ENCODE peak calls at places on chromosomes 2 and 18, in seven cellular contexts. I is PC-3; T is endodermal cell; Y is iPS DF 6.9; W is pancreas; Q is CD4-positive, alpha-beta T cell; B is psoas muscle. L is an unnamed sample.

GRCh38 chr2:10028988-10029874 is 14.1 kb upstream of the KLF11 start:
- DNase-seq in I (no peak), T (peak), Y (no peak), W (no peak), Q (peak), B (peak), L (no peak)

GRCh38 chr2:236525416-236525997 is 44.1 kb upstream of the ACKR3 start:
- DNase-seq in I (no peak), T (no peak), Y (no peak), W (no peak), Q (no peak), B (no peak), L (no peak)

GRCh38 chr2:203804070-203804469 is 63.5 kb upstream of the CTLA4 start:
- DNase-seq in I (no peak), T (no peak), Y (no peak), W (no peak), Q (no peak), B (no peak), L (no peak)

GRCh38 chr2:130949954-130950353 is 113.2 kb downstream of the ARHGEF4 start:
- DNase-seq in I (peak), T (no peak), Y (no peak), W (no peak), Q (no peak), B (no peak), L (no peak)

GRCh38 chr18:46278481-46279465 is 174.6 kb downstream of the HAUS1 start:
- DNase-seq in I (peak), T (no peak), Y (no peak), W (no peak), Q (no peak), B (no peak), L (no peak)

GRCh38 chr18:54261894-54262293 is 7.4 kb upstream of the POLI start:
- DNase-seq in I (no peak), T (no peak), Y (no peak), W (no peak), Q (no peak), B (no peak), L (no peak)

GRCh38 chr2:422676-423435 is 135.0 kb upstream of the ALKAL2 start:
- DNase-seq in I (no peak), T (peak), Y (no peak), W (no peak), Q (no peak), B (no peak), L (no peak)

GRCh38 chr18:56565059-56565458 is 73.3 kb downstream of the TXNL1 start:
- DNase-seq in I (no peak), T (no peak), Y (no peak), W (no peak), Q (no peak), B (no peak), L (no peak)

GRCh38 chr2:159035790-159036411 is 67.5 kb downstream of the TANC1 start:
- DNase-seq in I (peak), T (peak), Y (peak), W (peak), Q (no peak), B (no peak), L (no peak)

GRCh38 chr2:126995652-126996377 is 97.1 kb downstream of the TEX51 start:
- DNase-seq in I (no peak), T (no peak), Y (no peak), W (no peak), Q (no peak), B (no peak), L (no peak)

GRCh38 chr2:231934441-231935206 is 8.4 kb upstream of the NPPC start:
- DNase-seq in I (no peak), T (no peak), Y (no peak), W (no peak), Q (no peak), B (no peak), L (no peak)

GRCh38 chr2:187187521-187187920 is 260.5 kb downstream of the CALCRL start:
- DNase-seq in I (no peak), T (no peak), Y (no peak), W (no peak), Q (no peak), B (no peak), L (no peak)

GRCh38 chr2:144514731-144515424 is 5.0 kb downstream of the ZEB2 start:
- DNase-seq in I (no peak), T (no peak), Y (no peak), W (no peak), Q (no peak), B (no peak), L (no peak)

GRCh38 chr2:36287363-36288275 is 68.0 kb upstream of the CRIM1 start:
- DNase-seq in I (no peak), T (no peak), Y (no peak), W (no peak), Q (no peak), B (no peak), L (no peak)

GRCh38 chr18:8706981-8707940 is 1.9 kb downstream of the MTCL1 start:
- DNase-seq in I (peak), T (peak), Y (no peak), W (peak), Q (no peak), B (peak), L (peak)

GRCh38 chr2:7411691-7412090 is 494.5 kb downstream of the RNF144A start:
- DNase-seq in I (no peak), T (no peak), Y (no peak), W (no peak), Q (no peak), B (no peak), L (no peak)

GRCh38 chr18:62438402-62438801 is 84.4 kb upstream of the ZCCHC2 start:
- DNase-seq in I (no peak), T (no peak), Y (no peak), W (no peak), Q (no peak), B (no peak), L (no peak)

GRCh38 chr2:3655871-3656761 is 1.9 kb upstream of the ALLC start:
- DNase-seq in I (no peak), T (no peak), Y (no peak), W (no peak), Q (no peak), B (no peak), L (no peak)
- H3K27ac ChIP-seq in I (no peak), T (no peak), Y (no peak), W (no peak), Q (no peak), B (no peak), L (peak)

GRCh38 chr2:65436169-65436824 is 3.9 kb upstream of the SPRED2 start:
- DNase-seq in I (peak), T (peak), Y (no peak), W (peak), Q (peak), B (peak), L (peak)

GRCh38 chr2:65436825-65437221 is 4.4 kb upstream of the SPRED2 start:
- DNase-seq in I (no peak), T (no peak), Y (no peak), W (no peak), Q (no peak), B (no peak), L (no peak)

GRCh38 chr2:65435625-65436168 is 3.3 kb upstream of the SPRED2 start:
- DNase-seq in I (peak), T (peak), Y (no peak), W (peak), Q (no peak), B (peak), L (peak)

GRCh38 chr2:65438137-65438899 is 5.9 kb upstream of the SPRED2 start:
- DNase-seq in I (no peak), T (peak), Y (no peak), W (no peak), Q (no peak), B (no peak), L (no peak)

DNA sequence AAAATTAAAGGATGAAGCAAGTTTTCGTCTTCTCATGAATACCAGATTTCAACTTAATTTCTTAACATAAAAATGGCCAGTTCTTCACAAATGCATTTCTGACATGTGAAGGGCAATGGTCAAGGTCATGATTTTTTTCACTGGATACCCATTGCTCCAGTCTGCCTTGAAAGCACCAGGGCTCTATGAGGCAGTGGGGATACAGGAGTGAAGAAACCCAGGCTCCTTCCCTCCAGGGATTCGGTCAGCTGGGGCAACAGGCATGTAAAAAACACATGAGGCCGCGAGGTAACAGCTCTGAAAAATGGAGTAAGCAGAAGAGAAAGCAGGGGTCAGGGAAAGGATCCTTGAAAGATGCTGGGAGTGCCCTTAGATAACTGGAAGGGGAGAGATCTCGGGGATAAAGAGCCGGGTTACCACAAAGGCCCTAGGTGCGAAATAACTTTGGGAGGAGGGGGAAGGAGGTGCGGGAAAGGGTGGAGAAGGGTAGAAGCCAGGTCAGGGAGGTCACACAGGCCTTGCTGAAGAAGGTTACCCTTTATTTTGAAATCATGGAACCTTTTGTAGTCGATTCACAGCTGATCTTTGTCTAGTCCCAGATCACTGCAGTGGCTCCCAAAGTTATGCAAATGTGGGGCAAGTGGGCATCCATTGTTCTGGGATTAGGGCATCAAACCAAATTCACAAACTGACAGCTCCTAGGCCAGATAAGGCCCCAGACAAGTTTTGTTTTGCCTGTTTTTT is 5.2 kb upstream of the SPRED2 start:
- DNase-seq in I (no peak), T (peak), Y (no peak), W (no peak), Q (no peak), B (no peak), L (no peak)
- H3K27ac ChIP-seq in I (peak), T (peak), Y (no peak), W (peak), Q (no peak), B (peak), L (peak)

GRCh38 chr18:22691988-22692710 is 241.0 kb upstream of the RBBP8 start:
- DNase-seq in I (no peak), T (no peak), Y (no peak), W (no peak), Q (no peak), B (no peak), L (no peak)

GRCh38 chr18:22697561-22697960 is 235.6 kb upstream of the RBBP8 start:
- DNase-seq in I (no peak), T (no peak), Y (no peak), W (no peak), Q (no peak), B (no peak), L (no peak)

GRCh38 chr18:22695674-22696073 is 237.5 kb upstream of the RBBP8 start:
- DNase-seq in I (no peak), T (no peak), Y (no peak), W (no peak), Q (no peak), B (no peak), L (no peak)

GRCh38 chr18:22698711-22699110 is 234.4 kb upstream of the RBBP8 start:
- DNase-seq in I (no peak), T (no peak), Y (no peak), W (no peak), Q (no peak), B (no peak), L (no peak)

GRCh38 chr18:22694954-22695353 is 238.2 kb upstream of the RBBP8 start:
- DNase-seq in I (peak), T (peak), Y (peak), W (no peak), Q (no peak), B (peak), L (no peak)
- H3K27ac ChIP-seq in I (peak), T (no peak), Y (no peak), W (no peak), Q (no peak), B (no peak), L (no peak)

DNA sequence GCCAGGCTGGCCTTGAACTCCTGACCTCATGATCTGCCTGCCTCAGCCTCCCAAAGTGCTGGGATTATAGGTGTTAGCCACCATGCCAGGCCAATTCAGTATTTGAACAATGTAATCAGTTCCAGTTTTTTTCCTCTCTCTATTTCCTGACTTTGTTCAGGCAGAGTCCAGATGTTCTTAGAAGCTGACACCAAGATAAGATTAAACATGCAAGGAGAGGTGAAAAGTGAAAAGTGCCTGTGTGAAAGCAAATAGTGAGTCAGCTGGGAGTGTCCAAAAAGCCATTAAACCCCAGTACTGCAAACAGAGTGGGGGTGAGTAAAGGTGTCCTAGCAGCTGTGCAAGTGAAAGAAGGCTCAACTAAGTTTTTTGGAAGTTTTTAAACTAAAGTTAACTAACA is 231.5 kb downstream of the PTH2R start:
- DNase-seq in I (no peak), T (no peak), Y (no peak), W (no peak), Q (no peak), B (no peak), L (no peak)
- H3K27ac ChIP-seq in I (no peak), T (no peak), Y (no peak), W (no peak), Q (no peak), B (no peak), L (no peak)

DNA sequence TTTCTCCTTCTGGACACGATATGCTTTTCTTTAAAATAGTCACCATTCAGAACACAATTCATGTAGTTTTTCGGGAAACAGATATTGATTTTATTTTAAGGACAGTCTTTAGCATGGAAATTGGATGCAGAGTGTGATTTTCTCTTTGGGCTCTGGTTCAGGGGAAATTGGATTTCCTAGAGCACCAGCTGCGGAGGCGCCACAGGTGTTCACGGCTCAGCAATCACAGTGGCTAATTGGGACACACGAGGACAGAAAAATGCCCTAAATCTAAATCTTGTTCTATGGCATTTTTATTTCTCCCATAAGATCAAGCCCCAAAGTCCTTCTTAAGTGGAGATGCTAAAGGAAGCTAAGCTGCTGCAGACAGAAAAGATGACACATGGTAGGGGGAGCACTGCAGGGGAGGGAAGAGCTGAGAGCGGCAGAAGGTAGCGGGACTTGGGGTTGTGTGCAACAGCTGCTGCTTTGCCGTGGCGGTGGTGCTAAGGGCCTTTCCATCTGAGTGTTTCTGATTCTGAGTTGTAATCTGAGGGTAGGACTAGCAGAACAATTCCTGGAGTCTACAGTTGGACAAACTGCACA is 280.7 kb downstream of the MYT1L start:
- DNase-seq in I (no peak), T (no peak), Y (no peak), W (no peak), Q (no peak), B (no peak), L (no peak)
- H3K27ac ChIP-seq in I (no peak), T (no peak), Y (no peak), W (no peak), Q (no peak), B (no peak), L (no peak)

DNA sequence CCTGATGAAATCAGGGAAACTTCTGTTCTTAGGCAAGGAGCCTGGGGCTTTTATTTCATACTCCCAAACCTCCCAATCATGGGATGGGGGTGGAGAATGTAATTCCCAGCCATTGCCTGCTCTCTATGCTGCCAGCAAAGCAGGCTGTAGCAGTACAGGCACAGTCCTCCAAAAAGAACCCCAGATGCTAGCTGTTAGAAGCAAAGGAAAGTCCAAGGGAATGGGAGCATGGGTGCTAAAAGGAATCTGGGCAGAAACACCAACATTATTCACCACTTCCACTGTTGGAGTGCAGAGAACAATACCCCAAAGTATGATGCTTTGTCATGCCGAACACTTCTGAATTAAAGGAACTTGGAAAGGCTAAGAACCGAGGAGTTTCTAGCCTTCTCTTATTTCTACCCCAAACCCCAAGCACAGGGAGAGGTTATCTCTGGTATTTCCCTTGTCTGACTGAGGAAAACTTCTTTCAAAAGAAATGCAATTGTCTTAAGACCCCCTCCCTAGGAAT is 24.7 kb downstream of the MDH1 start:
- DNase-seq in I (no peak), T (peak), Y (no peak), W (no peak), Q (no peak), B (no peak), L (no peak)
- H3K27ac ChIP-seq in I (no peak), T (peak), Y (peak), W (no peak), Q (no peak), B (no peak), L (no peak)

GRCh38 chr18:79118797-79119196 is 49.6 kb downstream of the ATP9B start:
- DNase-seq in I (no peak), T (no peak), Y (no peak), W (no peak), Q (no peak), B (no peak), L (no peak)

GRCh38 chr18:79111483-79111882 is 42.3 kb downstream of the ATP9B start:
- DNase-seq in I (no peak), T (no peak), Y (no peak), W (no peak), Q (no peak), B (no peak), L (no peak)

GRCh38 chr18:79117791-79118190 is 48.6 kb downstream of the ATP9B start:
- DNase-seq in I (no peak), T (no peak), Y (no peak), W (no peak), Q (no peak), B (no peak), L (no peak)

GRCh38 chr18:79121746-79122474 is 52.7 kb downstream of the ATP9B start:
- DNase-seq in I (no peak), T (no peak), Y (no peak), W (no peak), Q (no peak), B (no peak), L (no peak)

GRCh38 chr18:79117380-79117779 is 48.2 kb downstream of the ATP9B start:
- DNase-seq in I (no peak), T (no peak), Y (no peak), W (no peak), Q (no peak), B (no peak), L (no peak)
- H3K27ac ChIP-seq in I (no peak), T (no peak), Y (no peak), W (no peak), Q (no peak), B (peak), L (no peak)

GRCh38 chr2:148650881-148651280 is 6.3 kb downstream of the EPC2 start:
- DNase-seq in I (no peak), T (no peak), Y (no peak), W (no peak), Q (no peak), B (no peak), L (no peak)
- H3K27ac ChIP-seq in I (no peak), T (no peak), Y (no peak), W (no peak), Q (no peak), B (no peak), L (no peak)

DNA sequence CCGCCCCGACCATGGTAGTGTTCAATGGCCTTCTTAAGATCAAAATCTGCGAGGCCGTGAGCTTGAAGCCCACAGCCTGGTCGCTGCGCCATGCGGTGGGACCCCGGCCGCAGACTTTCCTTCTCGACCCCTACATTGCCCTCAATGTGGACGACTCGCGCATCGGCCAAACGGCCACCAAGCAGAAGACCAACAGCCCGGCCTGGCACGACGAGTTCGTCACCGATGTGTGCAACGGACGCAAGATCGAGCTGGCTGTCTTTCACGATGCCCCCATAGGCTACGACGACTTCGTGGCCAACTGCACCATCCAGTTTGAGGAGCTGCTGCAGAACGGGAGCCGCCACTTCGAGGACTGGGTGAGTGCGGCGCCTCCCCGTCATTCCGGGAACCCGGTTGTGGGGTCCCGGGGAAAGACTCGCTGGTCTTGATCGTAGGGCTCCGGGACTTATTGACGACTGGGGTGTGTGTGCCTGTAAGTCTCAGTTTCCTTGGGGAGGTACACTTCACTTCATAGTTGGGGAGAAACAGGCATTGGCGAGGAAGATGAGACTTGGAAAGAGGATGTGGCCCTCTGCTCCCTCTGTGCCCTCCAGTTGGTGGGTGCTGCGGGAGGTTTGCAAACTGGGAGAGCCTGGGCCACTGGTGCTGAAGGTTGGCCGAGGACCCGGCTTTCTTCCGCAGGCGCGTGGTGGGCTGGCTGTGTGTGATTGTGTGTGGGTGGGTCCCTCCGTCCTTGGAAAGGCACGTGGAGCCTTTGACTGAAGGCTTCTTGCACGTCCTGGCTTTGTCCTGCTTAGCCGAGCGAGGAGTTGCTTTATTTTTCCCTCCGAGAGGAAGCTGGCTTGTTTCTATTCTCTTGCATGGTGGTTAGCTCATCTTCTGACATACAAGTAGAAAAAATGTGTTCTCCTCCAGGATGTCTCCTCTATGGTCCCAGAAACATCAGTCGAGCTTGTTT is 895 bp downstream of the PRKCE start:
- DNase-seq in I (peak), T (peak), Y (no peak), W (peak), Q (peak), B (peak), L (no peak)
- H3K27ac ChIP-seq in I (no peak), T (no peak), Y (no peak), W (peak), Q (no peak), B (peak), L (peak)